ENCODE peak calls at places on chromosome 10, in six cellular contexts. L is T-helper 1 cell; G is nucleus accumbens; M is ACHN; I is adrenal gland; K is CD4-positive, alpha-beta T cell. C is an unnamed sample.

GRCh38 chr10:86305521-86305920 is 61.1 kb downstream of the GRID1 start:
- DNase-seq in K (no peak), M (no peak), L (no peak), G (no peak), I (no peak), C (no peak)

GRCh38 chr10:93030409-93030808 is 30.2 kb upstream of the CYP26C1 start:
- DNase-seq in K (no peak), M (peak; percentile 69), G (no peak), L (no peak), I (no peak), C (no peak)

GRCh38 chr10:4129866-4130455 is 345.0 kb upstream of the KLF6 start:
- DNase-seq in G (no peak), M (no peak), L (no peak), I (no peak), K (no peak), C (no peak)

GRCh38 chr10:33666686-33667480 is 332.4 kb upstream of the NRP1 start:
- DNase-seq in K (no peak), I (no peak), M (no peak), G (no peak), L (no peak), C (no peak)

GRCh38 chr10:96276831-96277230 is 5.5 kb upstream of the BLNK start:
- DNase-seq in L (no peak), G (no peak), I (no peak), K (no peak), M (no peak), C (no peak)

GRCh38 chr10:36141786-36142560 is 499.9 kb upstream of the FZD8 start:
- DNase-seq in L (no peak), G (no peak), M (no peak), K (no peak), I (no peak), C (no peak)

GRCh38 chr10:47137311-47137851 is 162.6 kb upstream of the GDF10 start:
- DNase-seq in M (no peak), I (no peak), L (no peak), G (no peak), K (no peak), C (no peak)

GRCh38 chr10:75099952-75100763 is 11.3 kb upstream of the SAMD8 start:
- DNase-seq in M (peak; percentile 65), K (peak; percentile 77), G (peak; percentile 43), I (peak; percentile 76), L (peak; percentile 65), C (peak; percentile 79)

GRCh38 chr10:19541299-19541698 is 274.9 kb upstream of the PLXDC2 start:
- DNase-seq in L (no peak), K (no peak), G (no peak), M (no peak), I (no peak), C (no peak)

GRCh38 chr10:132606536-132607316 is 69.1 kb downstream of the INPP5A start:
- DNase-seq in K (no peak), I (peak; percentile 79), G (peak; percentile 50), L (no peak), M (no peak), C (no peak)

GRCh38 chr10:132551093-132551807 is 13.7 kb downstream of the INPP5A start:
- DNase-seq in G (no peak), M (no peak), K (no peak), I (no peak), L (peak; percentile 84), C (no peak)

GRCh38 chr10:21496285-21497176 is 29.0 kb downstream of the SKIDA1 start:
- DNase-seq in G (peak; percentile 46), M (peak; percentile 50), I (peak; percentile 64), K (peak; percentile 34), L (peak; percentile 54), C (no peak)

GRCh38 chr10:32350811-32351342 is 3.9 kb upstream of the EPC1 start:
- DNase-seq in I (no peak), M (no peak), K (no peak), G (no peak), L (no peak), C (no peak)

GRCh38 chr10:3486346-3487065 is 298.5 kb downstream of the KLF6 start:
- DNase-seq in G (no peak), M (peak; percentile 87), K (no peak), I (peak; percentile 37), L (no peak), C (no peak)

GRCh38 chr10:82622478-82622877 is 747.5 kb downstream of the NRG3 start:
- DNase-seq in L (no peak), K (no peak), I (no peak), G (no peak), M (no peak), C (no peak)

GRCh38 chr10:69336952-69337311 is 58.6 kb downstream of the HK1 start:
- DNase-seq in G (no peak), M (no peak), L (no peak), I (no peak), K (no peak), C (no peak)

GRCh38 chr10:89926736-89927135 is 225.3 kb downstream of the KIF20B start:
- DNase-seq in G (no peak), L (no peak), K (no peak), M (no peak), I (no peak), C (no peak)

GRCh38 chr10:29853913-29854312 is 205.5 kb downstream of the JCAD start:
- DNase-seq in M (no peak), I (no peak), K (no peak), L (no peak), G (no peak), C (no peak)

GRCh38 chr10:33336606-33337334 is 2.3 kb upstream of the NRP1 start:
- DNase-seq in K (no peak), G (no peak), L (no peak), M (no peak), I (peak; percentile 50), C (peak; percentile 11)

GRCh38 chr10:48400129-48400849 is 93.8 kb downstream of the MAPK8 start:
- DNase-seq in I (no peak), G (no peak), M (no peak), K (no peak), L (no peak), C (no peak)

GRCh38 chr10:97454330-97455036 is 8.5 kb downstream of the ZDHHC16 start:
- DNase-seq in K (peak; percentile 39), I (peak; percentile 47), G (no peak), M (no peak), L (no peak), C (no peak)

GRCh38 chr10:114095676-114096331 is 52.1 kb downstream of the ADRB1 start:
- DNase-seq in I (no peak), G (no peak), K (no peak), M (no peak), L (no peak), C (no peak)

GRCh38 chr10:12902135-12902572 is 99.4 kb downstream of the CCDC3 start:
- DNase-seq in L (peak; percentile 44), M (peak; percentile 47), I (peak; percentile 50), K (peak; percentile 17), G (peak; percentile 2), C (peak; percentile 77)

GRCh38 chr10:48215148-48215982 is 59.1 kb downstream of the FRMPD2 start:
- DNase-seq in L (peak; percentile 37), G (peak; percentile 7), K (no peak), I (peak; percentile 53), M (peak; percentile 63), C (no peak)

GRCh38 chr10:78255796-78256638 is 222.4 kb downstream of the RPS24 start:
- DNase-seq in M (peak; percentile 98), K (no peak), L (no peak), G (no peak), I (peak; percentile 91), C (no peak)

GRCh38 chr10:121556448-121556847 is 41.8 kb downstream of the FGFR2 start:
- DNase-seq in L (no peak), G (no peak), I (no peak), M (no peak), K (no peak), C (no peak)

GRCh38 chr10:62653254-62653653 is 151.3 kb upstream of the ADO start:
- DNase-seq in M (no peak), G (no peak), L (no peak), I (no peak), K (no peak), C (no peak)

GRCh38 chr10:126199221-126199998 is 188.9 kb downstream of the ADAM12 start:
- DNase-seq in G (no peak), M (peak; percentile 83), K (no peak), L (no peak), I (peak; percentile 90), C (no peak)

GRCh38 chr10:123139521-123140163 is 3.9 kb downstream of the HMX3 start:
- DNase-seq in M (no peak), G (no peak), L (no peak), K (no peak), I (no peak), C (no peak)

GRCh38 chr10:84424731-84425165 is 96.4 kb downstream of the CCSER2 start:
- DNase-seq in G (peak; percentile 48), I (peak; percentile 76), M (peak; percentile 93), K (no peak), L (peak; percentile 4), C (peak; percentile 26)

GRCh38 chr10:53702489-53702888 is 929.9 kb upstream of the MBL2 start:
- DNase-seq in I (no peak), G (no peak), L (no peak), K (no peak), M (no peak), C (no peak)

GRCh38 chr10:46235705-46236536 is 50.9 kb upstream of the ANTXRL start:
- DNase-seq in K (no peak), G (no peak), M (no peak), I (no peak), L (no peak), C (no peak)

GRCh38 chr10:78672898-78673297 is 395.9 kb upstream of the ZMIZ1 start:
- DNase-seq in L (no peak), G (no peak), K (no peak), M (no peak), I (no peak), C (no peak)

GRCh38 chr10:71962915-71963314 is 1.3 kb upstream of the CHST3 start:
- DNase-seq in M (no peak), K (no peak), L (no peak), I (no peak), G (no peak), C (no peak)

C was measured in naive thymus-derived CD8-positive, alpha-beta T cell.